ENCODE peak calls at places on chromosomes 7 and 10, in nine cellular contexts. One of them, this sample, is unnamed.

GRCh38 chr10:131899695-131900349 is 986 bp upstream of the PPP2R2D start:
- DNase-seq in IMR-90: no peak
- DNase-seq in left ventricle myocardium inferior: no peak
- DNase-seq in cardiac fibroblast: no peak
- DNase-seq in fibroblast of pulmonary artery: no peak
- DNase-seq in PC-3: no peak
- DNase-seq in ovary: no peak
- DNase-seq in AG09309: no peak
- DNase-seq in CD8-positive, alpha-beta memory T cell: no peak
- DNase-seq in this sample: no peak

GRCh38 chr10:86855503-86855902 is 99.1 kb downstream of the BMPR1A start:
- DNase-seq in left ventricle myocardium inferior: no peak
- DNase-seq in CD8-positive, alpha-beta memory T cell: no peak
- DNase-seq in cardiac fibroblast: no peak
- DNase-seq in AG09309: no peak
- DNase-seq in ovary: no peak
- DNase-seq in PC-3: no peak
- DNase-seq in IMR-90: no peak
- DNase-seq in fibroblast of pulmonary artery: no peak
- DNase-seq in this sample: no peak

GRCh38 chr7:100773491-100773890 is 40.1 kb downstream of the ZAN start:
- DNase-seq in cardiac fibroblast: no peak
- DNase-seq in IMR-90: no peak
- DNase-seq in left ventricle myocardium inferior: no peak
- DNase-seq in ovary: no peak
- DNase-seq in AG09309: no peak
- DNase-seq in CD8-positive, alpha-beta memory T cell: no peak
- DNase-seq in PC-3: no peak
- DNase-seq in fibroblast of pulmonary artery: no peak
- DNase-seq in this sample: no peak

GRCh38 chr10:124619195-124619594 is 125.0 kb downstream of the FAM53B start:
- DNase-seq in IMR-90: peak
- DNase-seq in PC-3: no peak
- DNase-seq in AG09309: no peak
- DNase-seq in fibroblast of pulmonary artery: no peak
- DNase-seq in CD8-positive, alpha-beta memory T cell: peak
- DNase-seq in cardiac fibroblast: no peak
- DNase-seq in ovary: no peak
- DNase-seq in left ventricle myocardium inferior: no peak
- DNase-seq in this sample: no peak

GRCh38 chr7:124276005-124276606 is 243.2 kb upstream of the TMEM229A start:
- DNase-seq in CD8-positive, alpha-beta memory T cell: no peak
- DNase-seq in left ventricle myocardium inferior: no peak
- DNase-seq in IMR-90: peak
- DNase-seq in AG09309: no peak
- DNase-seq in PC-3: peak
- DNase-seq in fibroblast of pulmonary artery: peak
- DNase-seq in cardiac fibroblast: peak
- DNase-seq in ovary: no peak
- DNase-seq in this sample: no peak

GRCh38 chr10:100650693-100651092 is 94.7 kb upstream of the PAX2 start:
- DNase-seq in CD8-positive, alpha-beta memory T cell: no peak
- DNase-seq in ovary: no peak
- DNase-seq in cardiac fibroblast: no peak
- DNase-seq in AG09309: no peak
- DNase-seq in left ventricle myocardium inferior: no peak
- DNase-seq in fibroblast of pulmonary artery: no peak
- DNase-seq in PC-3: no peak
- DNase-seq in IMR-90: no peak
- DNase-seq in this sample: no peak

GRCh38 chr7:47000561-47000960 is 581.4 kb downstream of the TNS3 start:
- DNase-seq in AG09309: no peak
- DNase-seq in ovary: no peak
- DNase-seq in PC-3: no peak
- DNase-seq in fibroblast of pulmonary artery: no peak
- DNase-seq in left ventricle myocardium inferior: no peak
- DNase-seq in CD8-positive, alpha-beta memory T cell: no peak
- DNase-seq in cardiac fibroblast: peak
- DNase-seq in IMR-90: no peak
- DNase-seq in this sample: no peak

GRCh38 chr7:45215611-45216062 is 58.0 kb downstream of the RAMP3 start:
- DNase-seq in left ventricle myocardium inferior: no peak
- DNase-seq in fibroblast of pulmonary artery: no peak
- DNase-seq in IMR-90: no peak
- DNase-seq in PC-3: no peak
- DNase-seq in AG09309: no peak
- DNase-seq in cardiac fibroblast: no peak
- DNase-seq in CD8-positive, alpha-beta memory T cell: no peak
- DNase-seq in ovary: no peak
- DNase-seq in this sample: no peak

GRCh38 chr10:11611248-11612003 is at the start of gene USP6NL:
- DNase-seq in cardiac fibroblast: peak
- DNase-seq in fibroblast of pulmonary artery: peak
- DNase-seq in ovary: peak
- DNase-seq in PC-3: peak
- DNase-seq in AG09309: peak
- DNase-seq in left ventricle myocardium inferior: peak
- DNase-seq in IMR-90: peak
- DNase-seq in CD8-positive, alpha-beta memory T cell: peak
- DNase-seq in this sample: peak

GRCh38 chr7:103690576-103690975 is 244.6 kb upstream of the SLC26A5 start:
- DNase-seq in fibroblast of pulmonary artery: no peak
- DNase-seq in left ventricle myocardium inferior: no peak
- DNase-seq in PC-3: no peak
- DNase-seq in CD8-positive, alpha-beta memory T cell: no peak
- DNase-seq in cardiac fibroblast: no peak
- DNase-seq in IMR-90: peak
- DNase-seq in ovary: no peak
- DNase-seq in AG09309: no peak
- DNase-seq in this sample: no peak

GRCh38 chr7:6482743-6483119 is 35.0 kb upstream of the DAGLB start:
- DNase-seq in cardiac fibroblast: no peak
- DNase-seq in PC-3: no peak
- DNase-seq in fibroblast of pulmonary artery: no peak
- DNase-seq in IMR-90: no peak
- DNase-seq in ovary: no peak
- DNase-seq in CD8-positive, alpha-beta memory T cell: no peak
- DNase-seq in left ventricle myocardium inferior: no peak
- DNase-seq in AG09309: no peak
- DNase-seq in this sample: no peak
- H3K4me3 ChIP-seq in cardiac fibroblast: peak
- H3K4me3 ChIP-seq in PC-3: peak
- H3K4me3 ChIP-seq in fibroblast of pulmonary artery: peak
- H3K4me3 ChIP-seq in IMR-90: peak
- H3K4me3 ChIP-seq in ovary: peak
- H3K4me3 ChIP-seq in CD8-positive, alpha-beta memory T cell: peak
- H3K4me3 ChIP-seq in left ventricle myocardium inferior: peak
- H3K4me3 ChIP-seq in AG09309: peak
- H3K4me3 ChIP-seq in this sample: peak

GRCh38 chr10:133355991-133356390 is 1.8 kb downstream of the FUOM start:
- DNase-seq in IMR-90: no peak
- DNase-seq in cardiac fibroblast: no peak
- DNase-seq in PC-3: no peak
- DNase-seq in CD8-positive, alpha-beta memory T cell: no peak
- DNase-seq in fibroblast of pulmonary artery: no peak
- DNase-seq in left ventricle myocardium inferior: no peak
- DNase-seq in ovary: no peak
- DNase-seq in AG09309: no peak
- DNase-seq in this sample: no peak

GRCh38 chr10:133357293-133358151 is at the start of gene FUOM:
- DNase-seq in IMR-90: peak
- DNase-seq in fibroblast of pulmonary artery: peak
- DNase-seq in PC-3: peak
- DNase-seq in cardiac fibroblast: peak
- DNase-seq in ovary: peak
- DNase-seq in AG09309: no peak
- DNase-seq in CD8-positive, alpha-beta memory T cell: peak
- DNase-seq in left ventricle myocardium inferior: peak
- DNase-seq in this sample: no peak

GRCh38 chr10:133356953-133357292 is 896 bp downstream of the FUOM start:
- DNase-seq in PC-3: no peak
- DNase-seq in AG09309: no peak
- DNase-seq in CD8-positive, alpha-beta memory T cell: no peak
- DNase-seq in ovary: no peak
- DNase-seq in fibroblast of pulmonary artery: no peak
- DNase-seq in IMR-90: no peak
- DNase-seq in left ventricle myocardium inferior: no peak
- DNase-seq in cardiac fibroblast: no peak
- DNase-seq in this sample: no peak

GRCh38 chr10:133355266-133355665 is 2.6 kb downstream of the FUOM start:
- DNase-seq in cardiac fibroblast: no peak
- DNase-seq in PC-3: no peak
- DNase-seq in IMR-90: no peak
- DNase-seq in left ventricle myocardium inferior: no peak
- DNase-seq in ovary: no peak
- DNase-seq in AG09309: no peak
- DNase-seq in fibroblast of pulmonary artery: no peak
- DNase-seq in CD8-positive, alpha-beta memory T cell: no peak
- DNase-seq in this sample: no peak

DNA sequence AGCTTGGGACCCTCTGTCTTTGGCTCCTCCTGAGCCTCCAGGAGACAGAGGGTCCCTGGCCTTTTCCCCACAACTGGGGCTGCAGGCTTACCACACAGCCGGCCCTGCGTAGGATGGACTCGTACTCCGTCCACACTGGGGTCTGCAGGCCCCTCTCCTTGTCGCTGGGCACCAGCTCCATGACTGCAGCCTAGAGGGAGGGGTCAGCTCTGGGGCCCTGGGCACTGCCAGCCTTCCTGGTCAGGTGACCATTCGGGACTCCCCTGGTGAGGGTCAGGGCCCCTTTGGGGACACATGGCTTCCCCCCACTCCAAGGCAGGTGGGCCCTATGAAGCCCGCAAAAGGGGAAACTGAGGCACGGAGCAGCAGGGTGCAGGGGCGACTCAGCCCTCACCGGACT is 1.3 kb downstream of the FUOM start:
- DNase-seq in cardiac fibroblast: no peak
- DNase-seq in left ventricle myocardium inferior: no peak
- DNase-seq in IMR-90: no peak
- DNase-seq in CD8-positive, alpha-beta memory T cell: no peak
- DNase-seq in PC-3: no peak
- DNase-seq in fibroblast of pulmonary artery: no peak
- DNase-seq in AG09309: no peak
- DNase-seq in ovary: no peak
- DNase-seq in this sample: no peak
- H3K4me3 ChIP-seq in cardiac fibroblast: peak
- H3K4me3 ChIP-seq in left ventricle myocardium inferior: peak
- H3K4me3 ChIP-seq in IMR-90: peak
- H3K4me3 ChIP-seq in CD8-positive, alpha-beta memory T cell: no peak
- H3K4me3 ChIP-seq in PC-3: peak
- H3K4me3 ChIP-seq in fibroblast of pulmonary artery: peak
- H3K4me3 ChIP-seq in AG09309: no peak
- H3K4me3 ChIP-seq in ovary: no peak
- H3K4me3 ChIP-seq in this sample: peak

GRCh38 chr7:81887098-81887497 is 117.3 kb upstream of the HGF start:
- DNase-seq in left ventricle myocardium inferior: no peak
- DNase-seq in ovary: no peak
- DNase-seq in IMR-90: peak
- DNase-seq in CD8-positive, alpha-beta memory T cell: no peak
- DNase-seq in AG09309: no peak
- DNase-seq in PC-3: no peak
- DNase-seq in cardiac fibroblast: peak
- DNase-seq in fibroblast of pulmonary artery: peak
- DNase-seq in this sample: no peak
- H3K4me3 ChIP-seq in left ventricle myocardium inferior: no peak
- H3K4me3 ChIP-seq in ovary: no peak
- H3K4me3 ChIP-seq in IMR-90: no peak
- H3K4me3 ChIP-seq in CD8-positive, alpha-beta memory T cell: no peak
- H3K4me3 ChIP-seq in AG09309: no peak
- H3K4me3 ChIP-seq in PC-3: no peak
- H3K4me3 ChIP-seq in cardiac fibroblast: no peak
- H3K4me3 ChIP-seq in fibroblast of pulmonary artery: no peak
- H3K4me3 ChIP-seq in this sample: no peak

GRCh38 chr7:19114591-19114855 is 2.9 kb downstream of the TWIST1 start:
- DNase-seq in AG09309: no peak
- DNase-seq in IMR-90: peak
- DNase-seq in left ventricle myocardium inferior: no peak
- DNase-seq in fibroblast of pulmonary artery: peak
- DNase-seq in ovary: no peak
- DNase-seq in CD8-positive, alpha-beta memory T cell: no peak
- DNase-seq in cardiac fibroblast: peak
- DNase-seq in PC-3: peak
- DNase-seq in this sample: no peak
- H3K4me3 ChIP-seq in AG09309: peak
- H3K4me3 ChIP-seq in IMR-90: peak
- H3K4me3 ChIP-seq in left ventricle myocardium inferior: peak
- H3K4me3 ChIP-seq in fibroblast of pulmonary artery: peak
- H3K4me3 ChIP-seq in ovary: peak
- H3K4me3 ChIP-seq in CD8-positive, alpha-beta memory T cell: no peak
- H3K4me3 ChIP-seq in cardiac fibroblast: peak
- H3K4me3 ChIP-seq in PC-3: peak
- H3K4me3 ChIP-seq in this sample: no peak

GRCh38 chr10:68561804-68562649 is 1.9 kb downstream of the TET1 start:
- DNase-seq in fibroblast of pulmonary artery: peak
- DNase-seq in CD8-positive, alpha-beta memory T cell: no peak
- DNase-seq in PC-3: no peak
- DNase-seq in ovary: peak
- DNase-seq in AG09309: no peak
- DNase-seq in cardiac fibroblast: no peak
- DNase-seq in left ventricle myocardium inferior: no peak
- DNase-seq in IMR-90: no peak
- DNase-seq in this sample: no peak
- H3K4me3 ChIP-seq in fibroblast of pulmonary artery: peak
- H3K4me3 ChIP-seq in CD8-positive, alpha-beta memory T cell: no peak
- H3K4me3 ChIP-seq in PC-3: no peak
- H3K4me3 ChIP-seq in ovary: peak
- H3K4me3 ChIP-seq in AG09309: peak
- H3K4me3 ChIP-seq in cardiac fibroblast: peak
- H3K4me3 ChIP-seq in left ventricle myocardium inferior: peak
- H3K4me3 ChIP-seq in IMR-90: peak
- H3K4me3 ChIP-seq in this sample: peak

DNA sequence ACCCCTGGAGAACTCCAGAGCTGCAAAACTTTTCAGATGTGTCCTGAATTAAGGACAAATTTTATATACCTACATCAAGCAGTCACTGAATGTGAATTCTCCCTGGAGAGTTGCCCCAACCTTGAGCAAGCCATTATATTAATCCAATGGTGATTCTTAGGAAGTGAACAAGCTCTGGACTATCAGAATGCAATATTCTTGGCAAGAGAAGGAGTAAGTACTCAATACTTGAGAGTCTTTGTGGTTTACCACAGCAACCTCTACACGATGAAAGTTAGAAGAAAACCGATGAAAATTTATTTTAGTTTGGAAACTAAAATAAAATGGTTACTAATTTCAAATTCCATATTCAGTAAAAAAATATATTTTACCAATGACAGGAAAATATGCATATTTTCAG is 19.2 kb upstream of the ZNF365 start:
- DNase-seq in AG09309: peak
- DNase-seq in cardiac fibroblast: no peak
- DNase-seq in CD8-positive, alpha-beta memory T cell: no peak
- DNase-seq in IMR-90: peak
- DNase-seq in fibroblast of pulmonary artery: no peak
- DNase-seq in ovary: no peak
- DNase-seq in PC-3: no peak
- DNase-seq in left ventricle myocardium inferior: no peak
- DNase-seq in this sample: no peak
- H3K4me3 ChIP-seq in AG09309: no peak
- H3K4me3 ChIP-seq in cardiac fibroblast: no peak
- H3K4me3 ChIP-seq in CD8-positive, alpha-beta memory T cell: no peak
- H3K4me3 ChIP-seq in IMR-90: no peak
- H3K4me3 ChIP-seq in fibroblast of pulmonary artery: no peak
- H3K4me3 ChIP-seq in ovary: no peak
- H3K4me3 ChIP-seq in PC-3: no peak
- H3K4me3 ChIP-seq in left ventricle myocardium inferior: no peak
- H3K4me3 ChIP-seq in this sample: no peak

This sample was measured in kidney epithelial cell.